ENCODE peak calls at places on chromosomes 2 and 18, in ten cellular contexts. L, U, W, H, Q, F, A, G, J and M are unnamed samples. For H3K4me1, the result is how much of the 10 kb centered on the place peaks cover.

GRCh38 chr18:79522451-79523220 is 126.9 kb downstream of the NFATC1 start:
- DNase-seq in Q (peak), U (no peak), H (no peak), G (no peak), A (no peak), L (no peak), J (peak), W (peak), F (no peak), M (no peak)

GRCh38 chr2:41972179-41972578 is 75.6 kb upstream of the PKDCC start:
- DNase-seq in F (no peak), A (no peak), U (no peak), Q (no peak), L (no peak), W (no peak), J (no peak), H (no peak), G (no peak), M (no peak)

GRCh38 chr2:177239934-177240600 is 24.5 kb downstream of the NFE2L2 start:
- DNase-seq in U (no peak), F (peak), H (peak), Q (peak), A (no peak), L (no peak), J (no peak), G (no peak), W (no peak), M (peak)

GRCh38 chr2:85383850-85384249 is 26.3 kb downstream of the CAPG start:
- DNase-seq in W (no peak), G (no peak), F (no peak), U (no peak), A (no peak), H (no peak), J (no peak), L (no peak), Q (no peak), M (no peak)

GRCh38 chr2:145096582-145096981 is 576.7 kb upstream of the ZEB2 start:
- DNase-seq in G (no peak), F (no peak), Q (no peak), H (peak), A (no peak), J (no peak), U (no peak), L (no peak), W (no peak), M (no peak)

GRCh38 chr2:54724560-54725342 is 1.3 kb downstream of the EML6 start:
- DNase-seq in H (peak), F (no peak), W (peak), J (peak), L (no peak), G (peak), A (no peak), Q (no peak), U (no peak), M (peak)

GRCh38 chr2:212958757-212959295 is 192.6 kb downstream of the IKZF2 start:
- DNase-seq in W (no peak), U (no peak), F (no peak), L (no peak), G (no peak), A (no peak), H (no peak), Q (no peak), J (no peak), M (no peak)

GRCh38 chr2:74092236-74092635 is 55.5 kb downstream of the BOLA3 start:
- DNase-seq in J (no peak), G (no peak), H (no peak), Q (no peak), A (no peak), U (no peak), L (no peak), F (no peak), W (no peak), M (no peak)

GRCh38 chr2:10303174-10303633 is 500 bp downstream of the HPCAL1 start:
- DNase-seq in A (no peak), Q (no peak), U (peak), F (no peak), W (peak), H (no peak), G (no peak), L (no peak), J (peak), M (no peak)

GRCh38 chr2:181528441-181528840 is 71.3 kb downstream of the ITGA4 start:
- DNase-seq in U (no peak), H (no peak), G (no peak), J (no peak), L (no peak), W (no peak), F (no peak), Q (no peak), A (no peak), M (no peak)

GRCh38 chr18:44325903-44326650 is 354.6 kb upstream of the SETBP1 start:
- DNase-seq in U (peak), H (peak), Q (no peak), J (peak), W (no peak), G (no peak), A (no peak), F (peak), L (peak), M (no peak)

GRCh38 chr2:150295544-150295943 is 191.9 kb downstream of the RND3 start:
- DNase-seq in U (no peak), G (no peak), W (no peak), F (no peak), L (no peak), J (no peak), Q (no peak), H (peak), A (no peak), M (no peak)

GRCh38 chr2:230684222-230685164 is 28.1 kb upstream of the CAB39 start:
- DNase-seq in G (no peak), J (no peak), U (no peak), L (no peak), A (no peak), H (peak), Q (no peak), F (peak), W (no peak), M (no peak)

GRCh38 chr2:8197101-8197500 is 484.8 kb upstream of the ID2 start:
- DNase-seq in G (no peak), L (no peak), U (no peak), Q (no peak), F (no peak), W (no peak), J (no peak), H (peak), A (no peak), M (no peak)

GRCh38 chr18:55869547-55869946 is 281.6 kb upstream of the TCF4 start:
- DNase-seq in F (peak), W (no peak), L (no peak), Q (no peak), A (no peak), G (no peak), H (no peak), U (no peak), J (no peak), M (no peak)

GRCh38 chr18:55189972-55190371 is 230.7 kb upstream of the CCDC68 start:
- DNase-seq in W (no peak), J (no peak), G (no peak), L (no peak), H (no peak), U (no peak), F (no peak), A (no peak), Q (no peak), M (no peak)

GRCh38 chr2:54454548-54454921 is 1.6 kb upstream of the SPTBN1 start:
- DNase-seq in W (no peak), F (no peak), J (no peak), Q (no peak), A (no peak), U (no peak), L (no peak), H (peak), G (no peak), M (no peak)

GRCh38 chr18:63421514-63421913 is 762 bp downstream of the VPS4B start:
- DNase-seq in U (no peak), A (no peak), Q (no peak), G (no peak), F (no peak), H (no peak), J (no peak), L (no peak), W (no peak), M (no peak)

GRCh38 chr2:40283111-40283909 is 168.6 kb downstream of the SLC8A1 start:
- DNase-seq in G (no peak), L (no peak), W (no peak), A (no peak), J (no peak), Q (no peak), F (no peak), H (no peak), U (no peak), M (no peak)

GRCh38 chr2:218367415-218368149 is 10.9 kb downstream of the CATIP start:
- DNase-seq in Q (peak), A (peak), U (peak), H (peak), F (peak), L (peak), W (peak), J (peak), G (peak), M (peak)

GRCh38 chr2:119819846-119820245 is 60.1 kb downstream of the PTPN4 start:
- DNase-seq in J (no peak), Q (no peak), W (no peak), H (no peak), L (no peak), A (no peak), F (no peak), G (no peak), U (no peak), M (no peak)

GRCh38 chr2:144364988-144365738 is 154.8 kb downstream of the ZEB2 start:
- DNase-seq in W (no peak), Q (no peak), H (no peak), U (no peak), F (no peak), A (no peak), L (no peak), J (no peak), G (no peak), M (no peak)

GRCh38 chr2:135074216-135074615 is 22.1 kb downstream of the RAB3GAP1 start:
- DNase-seq in W (no peak), H (peak), G (no peak), L (no peak), U (no peak), J (no peak), Q (no peak), A (no peak), F (no peak), M (no peak)

GRCh38 chr2:172106128-172106961 is 3.6 kb upstream of the DLX2 start:
- DNase-seq in Q (no peak), A (no peak), F (peak), L (no peak), U (no peak), G (no peak), W (no peak), H (peak), J (no peak), M (no peak)

GRCh38 chr2:134292514-134292913 is 38.6 kb downstream of the MGAT5 start:
- DNase-seq in J (no peak), W (no peak), L (no peak), U (no peak), G (no peak), F (no peak), Q (no peak), H (no peak), A (no peak), M (no peak)

GRCh38 chr2:158575051-158575635 is 118.4 kb downstream of the PKP4 start:
- DNase-seq in A (no peak), W (no peak), J (no peak), U (no peak), Q (no peak), G (no peak), F (peak), L (no peak), H (no peak), M (no peak)

GRCh38 chr2:231894566-231895380 is 31.4 kb downstream of the NPPC start:
- DNase-seq in L (no peak), F (no peak), U (no peak), G (no peak), J (no peak), W (no peak), H (no peak), A (no peak), Q (no peak), M (no peak)

GRCh38 chr2:71925268-71926097 is 222.2 kb downstream of the CYP26B1 start:
- DNase-seq in L (no peak), F (no peak), G (no peak), W (no peak), J (no peak), A (no peak), U (no peak), H (no peak), Q (no peak), M (no peak)

GRCh38 chr18:75267643-75268184 is 57.1 kb downstream of the TSHZ1 start:
- DNase-seq in H (no peak), J (no peak), L (no peak), W (no peak), A (no peak), F (peak), U (no peak), G (no peak), Q (no peak), M (no peak)
- H3K4me3 ChIP-seq in H (no peak), J (no peak), L (no peak), W (no peak), A (no peak), F (no peak), U (no peak), G (no peak), Q (no peak), M (no peak)

DNA sequence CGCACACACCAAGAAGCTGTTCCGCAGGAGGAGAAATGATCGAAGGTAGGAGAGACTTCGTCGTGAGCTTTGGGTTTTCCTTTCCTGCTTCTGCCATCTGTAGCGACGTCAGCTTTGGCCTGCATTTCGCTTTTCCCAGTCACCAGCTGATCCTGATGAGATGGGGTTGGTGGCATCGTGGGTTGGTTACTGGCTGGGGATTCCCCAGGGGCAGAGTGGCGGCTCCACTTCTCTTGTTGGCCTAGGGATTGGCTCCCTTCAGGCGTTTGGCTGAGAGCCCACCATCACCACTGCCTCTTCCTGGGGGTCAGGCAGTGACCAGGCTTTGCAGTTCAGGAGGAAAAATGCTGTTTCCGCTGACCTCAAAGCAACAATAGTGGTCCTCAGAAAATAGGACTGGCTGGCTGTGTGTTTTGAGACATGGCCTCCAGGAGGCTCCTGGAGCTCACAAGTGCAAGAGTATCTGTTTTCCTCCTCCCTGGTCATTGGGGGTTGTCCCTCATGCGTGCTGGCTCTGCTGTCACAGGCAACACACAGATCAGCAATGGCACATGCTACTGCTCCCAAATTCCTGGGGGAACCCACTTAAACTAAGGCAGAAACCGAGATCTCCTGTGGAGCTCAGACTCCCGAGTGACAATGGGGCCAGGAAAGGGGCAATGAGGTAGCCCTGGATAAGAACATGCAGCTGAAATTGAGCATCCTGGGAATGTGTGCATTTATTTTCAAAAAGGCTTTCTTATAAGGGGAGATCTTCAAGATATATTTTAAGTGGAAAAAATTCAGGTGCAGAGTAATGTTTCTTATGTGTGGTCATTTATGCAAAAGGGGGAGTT is 173.0 kb downstream of the CTIF start:
- DNase-seq in G (peak), H (peak), L (peak), F (peak), Q (no peak), W (no peak), U (peak), J (peak), A (no peak), M (no peak)
- TF ChIP-seq CTCF in G (peak), H (peak), L (peak), F (peak), Q (no peak), W (peak), U (peak), J (peak), A (peak), M (no peak)

GRCh38 chr2:222964632-222965031 is 87.4 kb upstream of the KCNE4 start:
- DNase-seq in G (no peak), F (no peak), L (no peak), U (no peak), J (no peak), H (no peak), W (no peak), A (no peak), Q (no peak), M (no peak)

GRCh38 chr2:222960126-222960525 is 91.9 kb upstream of the KCNE4 start:
- DNase-seq in H (no peak), G (no peak), U (no peak), L (no peak), J (no peak), W (no peak), Q (no peak), F (no peak), A (no peak), M (no peak)

DNA sequence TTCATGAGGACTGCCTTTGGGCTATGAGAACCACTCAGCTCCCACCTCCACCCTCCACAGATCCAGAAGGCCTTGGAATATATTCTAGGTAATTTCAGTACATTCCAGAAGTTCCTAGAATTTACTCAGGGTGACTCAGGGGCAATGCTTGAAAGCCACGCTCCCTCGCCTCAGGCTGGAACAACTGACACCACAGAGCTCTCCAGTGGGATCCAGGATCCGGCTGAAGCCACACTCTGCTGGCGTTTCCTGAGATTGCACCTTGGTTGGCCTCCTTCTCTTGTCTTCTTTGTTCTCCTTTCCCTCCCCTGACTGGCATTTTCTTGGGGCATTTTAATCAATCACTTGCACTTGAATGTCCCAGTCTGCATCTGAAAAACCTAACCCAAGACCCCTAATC is 92.6 kb upstream of the KCNE4 start:
- DNase-seq in J (no peak), F (no peak), U (no peak), W (no peak), Q (no peak), L (no peak), H (peak), A (no peak), G (no peak), M (no peak)
- H3K4me1 ChIP-seq in J (under half), F (under half), U (under half), W (under half), Q (under half), L (under half), H (under half), A (under half), G (under half), M (under half)

GRCh38 chr2:23351388-23352141 is 33.4 kb upstream of the KLHL29 start:
- DNase-seq in Q (peak), U (peak), J (peak), H (peak), F (peak), L (peak), A (peak), G (peak), W (peak), M (peak)
- H3K4me3 ChIP-seq in Q (no peak), U (no peak), J (peak), H (no peak), F (no peak), L (no peak), A (peak), G (peak), W (no peak), M (no peak)

GRCh38 chr2:98910349-98911125 is 25.5 kb downstream of the CRACDL start:
- DNase-seq in U (no peak), A (no peak), F (no peak), W (no peak), G (no peak), H (no peak), J (no peak), L (no peak), Q (peak), M (peak)

GRCh38 chr2:98911376-98912154 is 24.5 kb downstream of the CRACDL start:
- DNase-seq in J (no peak), Q (peak), G (no peak), U (no peak), H (peak), L (no peak), A (no peak), W (no peak), F (no peak), M (no peak)

GRCh38 chr2:98909381-98910211 is 26.4 kb downstream of the CRACDL start:
- DNase-seq in H (peak), W (peak), Q (peak), G (no peak), U (no peak), L (peak), J (no peak), F (peak), A (no peak), M (no peak)

GRCh38 chr2:98912221-98912851 is 23.7 kb downstream of the CRACDL start:
- DNase-seq in A (no peak), G (peak), F (peak), H (peak), J (peak), Q (peak), U (no peak), L (no peak), W (no peak), M (no peak)

DNA sequence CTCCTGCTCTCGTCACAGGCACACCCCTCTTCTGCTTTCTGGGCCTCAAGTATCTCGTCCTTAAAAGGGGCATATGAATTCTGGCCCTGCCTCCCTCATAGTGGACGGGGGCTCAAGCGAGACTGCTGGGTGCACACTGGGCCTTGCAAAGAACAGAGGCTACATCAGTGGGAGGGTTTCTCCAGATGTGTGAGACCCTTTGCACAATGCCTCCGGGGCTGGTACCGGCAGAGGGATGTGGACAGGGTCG is 25.0 kb downstream of the CRACDL start:
- DNase-seq in L (no peak), W (no peak), J (no peak), F (no peak), G (no peak), Q (peak), A (no peak), U (no peak), H (no peak), M (no peak)
- TF ChIP-seq CTCF in L (no peak), W (no peak), J (no peak), F (no peak), G (no peak), Q (no peak), A (no peak), U (no peak), H (no peak), M (no peak)

GRCh38 chr2:127510073-127510472 is 16.2 kb downstream of the IWS1 start:
- DNase-seq in A (no peak), L (no peak), W (no peak), G (no peak), F (no peak), U (no peak), J (no peak), Q (no peak), H (peak), M (no peak)

GRCh38 chr2:127508621-127509034 is 17.7 kb downstream of the IWS1 start:
- DNase-seq in F (peak), H (peak), G (peak), L (peak), J (peak), W (no peak), U (peak), A (peak), Q (peak), M (no peak)

GRCh38 chr2:127511090-127511489 is 15.2 kb downstream of the IWS1 start:
- DNase-seq in U (no peak), H (no peak), L (no peak), J (no peak), W (no peak), Q (no peak), A (no peak), F (no peak), G (no peak), M (no peak)

GRCh38 chr2:127506502-127506901 is 19.8 kb downstream of the IWS1 start:
- DNase-seq in U (no peak), L (no peak), F (no peak), G (no peak), W (no peak), J (no peak), H (no peak), Q (no peak), A (no peak), M (no peak)

GRCh38 chr2:127508025-127508620 is 18.2 kb downstream of the IWS1 start:
- DNase-seq in J (no peak), L (no peak), U (no peak), G (no peak), H (no peak), F (no peak), A (no peak), W (no peak), Q (no peak), M (no peak)
- H3K4me1 ChIP-seq in J (under half), L (half or more), U (under half), G (under half), H (under half), F (under half), A (under half), W (half or more), Q (under half), M (under half)